ENCODE peak calls at places on chromosomes 6 and 20, in five cellular contexts. One of them, this sample, is unnamed.

GRCh38 chr6:11370191-11371018 is 137.9 kb upstream of the NEDD9 start:
- DNase-seq in NT2/D1: no peak
- DNase-seq in H54: no peak
- DNase-seq in activated CD8-positive, alpha-beta T cell treated with anti-CD3 and anti-CD28 coated beads for 36 hours: no peak
- DNase-seq in ACHN: no peak
- DNase-seq in this sample: no peak

GRCh38 chr6:138944412-138944811 is 43.6 kb downstream of the REPS1 start:
- DNase-seq in NT2/D1: no peak
- DNase-seq in H54: peak
- DNase-seq in activated CD8-positive, alpha-beta T cell treated with anti-CD3 and anti-CD28 coated beads for 36 hours: peak
- DNase-seq in ACHN: peak
- DNase-seq in this sample: no peak

GRCh38 chr6:101907356-101908217 is 514.1 kb downstream of the GRIK2 start:
- DNase-seq in NT2/D1: no peak
- DNase-seq in H54: no peak
- DNase-seq in activated CD8-positive, alpha-beta T cell treated with anti-CD3 and anti-CD28 coated beads for 36 hours: no peak
- DNase-seq in ACHN: no peak
- DNase-seq in this sample: no peak

GRCh38 chr6:33439956-33440648 is 14.3 kb upstream of the ZBTB9 start:
- DNase-seq in NT2/D1: no peak
- DNase-seq in H54: no peak
- DNase-seq in activated CD8-positive, alpha-beta T cell treated with anti-CD3 and anti-CD28 coated beads for 36 hours: no peak
- DNase-seq in ACHN: no peak
- DNase-seq in this sample: no peak

GRCh38 chr6:37340639-37340943 is 13.2 kb upstream of the RNF8 start:
- DNase-seq in NT2/D1: no peak
- DNase-seq in H54: no peak
- DNase-seq in activated CD8-positive, alpha-beta T cell treated with anti-CD3 and anti-CD28 coated beads for 36 hours: no peak
- DNase-seq in ACHN: no peak
- DNase-seq in this sample: no peak

GRCh38 chr6:32153835-32154513 is at the start of gene PPT2:
- DNase-seq in NT2/D1: peak
- DNase-seq in H54: peak
- DNase-seq in activated CD8-positive, alpha-beta T cell treated with anti-CD3 and anti-CD28 coated beads for 36 hours: peak
- DNase-seq in ACHN: peak
- DNase-seq in this sample: peak

GRCh38 chr20:45617591-45617990 is 11.9 kb upstream of the WFDC10A start:
- DNase-seq in NT2/D1: no peak
- DNase-seq in H54: no peak
- DNase-seq in activated CD8-positive, alpha-beta T cell treated with anti-CD3 and anti-CD28 coated beads for 36 hours: no peak
- DNase-seq in ACHN: no peak
- DNase-seq in this sample: no peak

GRCh38 chr6:15966000-15966399 is 162.9 kb upstream of the MYLIP start:
- DNase-seq in NT2/D1: no peak
- DNase-seq in H54: no peak
- DNase-seq in activated CD8-positive, alpha-beta T cell treated with anti-CD3 and anti-CD28 coated beads for 36 hours: no peak
- DNase-seq in ACHN: no peak
- DNase-seq in this sample: no peak

GRCh38 chr6:32967151-32968091 is 973 bp upstream of the BRD2 start:
- DNase-seq in NT2/D1: no peak
- DNase-seq in H54: no peak
- DNase-seq in activated CD8-positive, alpha-beta T cell treated with anti-CD3 and anti-CD28 coated beads for 36 hours: peak
- DNase-seq in ACHN: peak
- DNase-seq in this sample: no peak

GRCh38 chr20:62617711-62618483 is 24.4 kb upstream of the SLCO4A1 start:
- DNase-seq in NT2/D1: no peak
- DNase-seq in H54: peak
- DNase-seq in activated CD8-positive, alpha-beta T cell treated with anti-CD3 and anti-CD28 coated beads for 36 hours: peak
- DNase-seq in ACHN: no peak
- DNase-seq in this sample: no peak

GRCh38 chr6:149840345-149841075 is 23.6 kb downstream of the LRP11 start:
- DNase-seq in NT2/D1: no peak
- DNase-seq in H54: no peak
- DNase-seq in activated CD8-positive, alpha-beta T cell treated with anti-CD3 and anti-CD28 coated beads for 36 hours: peak
- DNase-seq in ACHN: peak
- DNase-seq in this sample: no peak

GRCh38 chr20:48897298-48898044 is 24.0 kb upstream of the ARFGEF2 start:
- DNase-seq in NT2/D1: no peak
- DNase-seq in H54: peak
- DNase-seq in activated CD8-positive, alpha-beta T cell treated with anti-CD3 and anti-CD28 coated beads for 36 hours: no peak
- DNase-seq in ACHN: peak
- DNase-seq in this sample: no peak

GRCh38 chr6:99521557-99522286 is 6.5 kb upstream of the USP45 start:
- DNase-seq in NT2/D1: peak
- DNase-seq in H54: no peak
- DNase-seq in activated CD8-positive, alpha-beta T cell treated with anti-CD3 and anti-CD28 coated beads for 36 hours: no peak
- DNase-seq in ACHN: peak
- DNase-seq in this sample: no peak

GRCh38 chr20:53216856-53217576 is 244.9 kb downstream of the TSHZ2 start:
- DNase-seq in NT2/D1: peak
- DNase-seq in H54: peak
- DNase-seq in activated CD8-positive, alpha-beta T cell treated with anti-CD3 and anti-CD28 coated beads for 36 hours: peak
- DNase-seq in ACHN: peak
- DNase-seq in this sample: no peak

GRCh38 chr6:138682722-138683521 is 90.6 kb upstream of the CCDC28A start:
- DNase-seq in NT2/D1: no peak
- DNase-seq in H54: peak
- DNase-seq in activated CD8-positive, alpha-beta T cell treated with anti-CD3 and anti-CD28 coated beads for 36 hours: no peak
- DNase-seq in ACHN: peak
- DNase-seq in this sample: peak

GRCh38 chr20:44222969-44223368 is 12.4 kb upstream of the OSER1 start:
- DNase-seq in NT2/D1: no peak
- DNase-seq in H54: no peak
- DNase-seq in activated CD8-positive, alpha-beta T cell treated with anti-CD3 and anti-CD28 coated beads for 36 hours: peak
- DNase-seq in ACHN: no peak
- DNase-seq in this sample: no peak

GRCh38 chr6:51550243-51550642 is 537.2 kb downstream of the PKHD1 start:
- DNase-seq in NT2/D1: no peak
- DNase-seq in H54: no peak
- DNase-seq in activated CD8-positive, alpha-beta T cell treated with anti-CD3 and anti-CD28 coated beads for 36 hours: no peak
- DNase-seq in ACHN: no peak
- DNase-seq in this sample: no peak

GRCh38 chr6:100968934-100969333 is 87.8 kb upstream of the ASCC3 start:
- DNase-seq in NT2/D1: no peak
- DNase-seq in H54: no peak
- DNase-seq in activated CD8-positive, alpha-beta T cell treated with anti-CD3 and anti-CD28 coated beads for 36 hours: no peak
- DNase-seq in ACHN: no peak
- DNase-seq in this sample: no peak

GRCh38 chr6:97215157-97215769 is 67.8 kb downstream of the MMS22L start:
- DNase-seq in NT2/D1: no peak
- DNase-seq in H54: peak
- DNase-seq in activated CD8-positive, alpha-beta T cell treated with anti-CD3 and anti-CD28 coated beads for 36 hours: no peak
- DNase-seq in ACHN: peak
- DNase-seq in this sample: no peak

GRCh38 chr6:69825904-69826303 is 29.1 kb upstream of the LMBRD1 start:
- DNase-seq in NT2/D1: no peak
- DNase-seq in H54: no peak
- DNase-seq in activated CD8-positive, alpha-beta T cell treated with anti-CD3 and anti-CD28 coated beads for 36 hours: no peak
- DNase-seq in ACHN: no peak
- DNase-seq in this sample: no peak

GRCh38 chr6:169589699-169590257 is 112.1 kb downstream of the WDR27 start:
- DNase-seq in NT2/D1: no peak
- DNase-seq in H54: no peak
- DNase-seq in activated CD8-positive, alpha-beta T cell treated with anti-CD3 and anti-CD28 coated beads for 36 hours: peak
- DNase-seq in ACHN: no peak
- DNase-seq in this sample: no peak

GRCh38 chr20:53208110-53208908 is 236.2 kb downstream of the TSHZ2 start:
- DNase-seq in NT2/D1: peak
- DNase-seq in H54: no peak
- DNase-seq in activated CD8-positive, alpha-beta T cell treated with anti-CD3 and anti-CD28 coated beads for 36 hours: peak
- DNase-seq in ACHN: no peak
- DNase-seq in this sample: no peak

GRCh38 chr6:1856381-1856780 is 246.7 kb downstream of the FOXC1 start:
- DNase-seq in NT2/D1: no peak
- DNase-seq in H54: no peak
- DNase-seq in activated CD8-positive, alpha-beta T cell treated with anti-CD3 and anti-CD28 coated beads for 36 hours: no peak
- DNase-seq in ACHN: peak
- DNase-seq in this sample: no peak

This sample was measured in T1000.